ENCODE peak calls at places on chromosomes 1 and 21, in nine cellular contexts. V is suprapubic skin, Z is GM10248, M is cardiac muscle cell, O is tibial nerve, U is neural crest cell, K is glutamatergic neuron, I is left ventricle myocardium inferior, D is choroid plexus epithelial cell. E is an unnamed sample.
A peak's percentile ranks its signal among the peaks of the same experiment; 100 is the strongest.

GRCh38 chr1:86718786-86719185 is 14.4 kb downstream of the SH3GLB1 start:
- DNase-seq in D (no peak), U (no peak), V (no peak), I (no peak), Z (no peak), O (no peak), K (no peak), M (peak; percentile 58), E (no peak)

GRCh38 chr1:232431748-232432147 is 198.2 kb downstream of the SIPA1L2 start:
- DNase-seq in Z (no peak), O (no peak), I (no peak), D (peak; percentile 19), U (no peak), M (peak; percentile 35), V (no peak), K (no peak), E (no peak)

GRCh38 chr1:168348146-168348709 is 67.6 kb downstream of the TBX19 start:
- DNase-seq in D (peak; percentile 37), M (no peak), Z (no peak), K (no peak), U (no peak), O (no peak), V (no peak), I (no peak), E (no peak)

GRCh38 chr1:86277909-86278308 is 118.2 kb downstream of the ODF2L start:
- DNase-seq in M (no peak), V (no peak), O (no peak), D (no peak), U (no peak), Z (no peak), K (no peak), I (no peak), E (no peak)

GRCh38 chr1:188169971-188170370 is 1341.2 kb downstream of the PLA2G4A start:
- DNase-seq in I (no peak), K (no peak), Z (no peak), V (no peak), U (no peak), D (no peak), M (no peak), O (no peak), E (no peak)

GRCh38 chr1:109242387-109242786 is 7.0 kb upstream of the CELSR2 start:
- DNase-seq in U (no peak), Z (no peak), M (no peak), V (no peak), D (no peak), K (no peak), O (no peak), I (no peak), E (peak; percentile 7)

GRCh38 chr1:79848316-79848715 is 841.8 kb upstream of the ADGRL4 start:
- DNase-seq in Z (no peak), U (no peak), V (no peak), I (no peak), D (no peak), K (no peak), O (no peak), M (no peak), E (no peak)

GRCh38 chr1:180586671-180587155 is 27.9 kb downstream of the OVAAL start:
- DNase-seq in O (no peak), K (no peak), D (peak; percentile 79), I (no peak), Z (no peak), U (no peak), V (no peak), M (no peak), E (peak; percentile 90)

GRCh38 chr1:17723684-17724083 is 31.4 kb upstream of the ACTL8 start:
- DNase-seq in U (no peak), K (no peak), D (no peak), V (no peak), O (no peak), I (no peak), M (no peak), Z (no peak), E (no peak)

GRCh38 chr1:62037274-62037673 is 157.4 kb upstream of the L1TD1 start:
- DNase-seq in Z (no peak), V (no peak), I (no peak), M (no peak), O (no peak), K (no peak), U (no peak), D (no peak), E (no peak)

GRCh38 chr1:62034790-62035189 is 159.9 kb upstream of the L1TD1 start:
- DNase-seq in K (no peak), I (no peak), M (no peak), U (no peak), O (no peak), V (no peak), Z (no peak), D (no peak), E (no peak)

GRCh38 chr1:62040973-62041372 is 153.7 kb upstream of the L1TD1 start:
- DNase-seq in M (no peak), K (no peak), Z (no peak), U (no peak), V (no peak), I (no peak), D (no peak), O (no peak), E (no peak)

GRCh38 chr1:62040450-62040849 is 154.2 kb upstream of the L1TD1 start:
- DNase-seq in M (peak; percentile 50), I (no peak), Z (no peak), O (no peak), K (no peak), V (no peak), D (no peak), U (no peak), E (no peak)

GRCh38 chr1:62038594-62039284 is 155.9 kb upstream of the L1TD1 start:
- DNase-seq in V (no peak), I (no peak), O (no peak), K (no peak), M (no peak), D (no peak), U (peak; percentile 2), Z (no peak), E (no peak)
- TF ChIP-seq CTCF in V (no peak), I (no peak), O (no peak), K (peak; percentile 38), M (no peak), D (peak; percentile 28), U (peak; percentile 24), Z (no peak), E (peak; percentile 5)

DNA sequence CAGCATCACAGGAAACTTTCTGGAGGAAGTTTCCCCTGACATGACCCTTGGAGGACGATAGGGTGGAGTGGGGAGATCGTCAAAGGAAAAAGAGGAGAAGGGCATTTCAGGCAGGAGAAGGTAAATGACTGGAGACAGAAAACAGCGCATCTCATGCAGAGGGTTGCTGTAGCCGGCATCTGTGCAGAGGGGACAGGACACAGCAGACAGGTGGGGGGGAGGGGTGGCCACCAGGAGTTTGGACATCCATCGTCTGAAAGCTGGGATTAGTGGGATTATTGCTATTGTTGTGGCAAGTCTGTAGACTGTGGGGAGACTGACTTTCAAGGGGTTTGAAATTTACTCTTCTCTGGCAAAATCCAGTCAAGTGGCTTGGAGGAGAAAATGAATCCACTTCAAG is 463.9 kb downstream of the OMA1 start:
- DNase-seq in V (no peak), O (no peak), I (no peak), U (no peak), M (no peak), K (no peak), Z (no peak), D (no peak), E (no peak)
- TF ChIP-seq CTCF in V (no peak), O (no peak), I (no peak), U (no peak), M (no peak), K (no peak), Z (no peak), D (no peak), E (no peak)

GRCh38 chr1:118563969-118564951 is 379.2 kb upstream of the SPAG17 start:
- DNase-seq in Z (peak; percentile 8), M (no peak), D (peak; percentile 23), I (no peak), V (no peak), O (peak; percentile 22), U (no peak), K (no peak), E (peak; percentile 1)
- TF ChIP-seq CTCF in Z (no peak), M (no peak), D (no peak), I (no peak), V (no peak), O (no peak), U (peak; percentile 15), K (peak; percentile 16), E (no peak)

GRCh38 chr1:77139389-77139788 is 79.8 kb downstream of the PIGK start:
- DNase-seq in V (no peak), M (no peak), K (no peak), Z (no peak), I (no peak), O (no peak), D (no peak), U (no peak), E (no peak)

GRCh38 chr1:77146270-77146669 is 73.0 kb downstream of the PIGK start:
- DNase-seq in M (no peak), K (no peak), V (no peak), D (no peak), I (no peak), Z (no peak), U (no peak), O (no peak), E (no peak)

DNA sequence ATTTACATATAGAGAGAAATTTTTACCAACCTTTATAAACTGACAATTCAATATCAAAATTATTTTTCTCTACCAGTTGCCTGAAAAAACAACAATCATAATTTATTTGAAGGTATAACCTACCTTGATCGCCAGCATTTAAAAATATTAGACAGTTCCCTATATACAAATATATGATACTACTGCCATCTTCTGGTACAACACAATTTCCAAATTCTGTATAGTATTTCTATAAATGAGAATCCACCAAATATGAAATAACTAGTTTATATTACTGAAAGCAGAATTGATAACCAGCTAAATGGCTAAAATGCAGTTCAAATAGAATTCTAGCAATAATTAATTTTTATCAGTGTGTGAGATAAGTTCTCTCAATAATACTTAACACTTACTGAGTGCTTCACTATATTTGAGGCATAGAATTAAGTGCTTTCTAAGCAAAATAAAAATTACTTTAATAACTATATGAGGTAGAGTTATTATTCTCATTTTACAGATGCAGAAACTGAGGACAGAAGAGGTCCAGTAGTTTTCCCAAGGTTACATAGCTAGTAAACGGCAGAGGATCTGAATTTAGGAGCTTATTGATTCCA is 75.6 kb downstream of the PIGK start:
- DNase-seq in I (no peak), K (no peak), M (peak; percentile 11), D (peak; percentile 28), V (no peak), Z (no peak), O (no peak), U (no peak), E (peak; percentile 17)
- TF ChIP-seq CTCF in I (peak; percentile 47), K (peak; percentile 32), M (peak; percentile 28), D (peak; percentile 48), V (no peak), Z (peak; percentile 22), O (no peak), U (peak; percentile 72), E (peak; percentile 10)

GRCh38 chr21:38903578-38904193 is 98.0 kb downstream of the ETS2 start:
- DNase-seq in U (no peak), O (no peak), D (no peak), K (no peak), V (no peak), M (no peak), I (no peak), Z (no peak), E (no peak)
- TF ChIP-seq CTCF in U (no peak), O (no peak), D (no peak), K (no peak), V (no peak), M (no peak), I (no peak), Z (no peak), E (no peak)

E was measured in cardiac fibroblast.